ENCODE peak calls at places on chromosomes 3 and 15, in five cellular contexts. Z is hepatic stellate cell; X is activated CD4-positive, alpha-beta T cell treated with anti-CD3 and anti-CD28 coated beads, Interleukin-2, amount 50 U/mL, for 1 hour; M is KBM-7; K is stimulated activated naive CD8-positive, alpha-beta T cell treated with anti-CD3 and anti-CD28 coated beads, Interleukin-15, Interleukin-2, amounts not matched to agents 100 U/mL and 50 U/mL, for 24 hours. Y is an unnamed sample.

GRCh38 chr15:45906230-45906629 is 271.4 kb downstream of the SQOR start:
- DNase-seq in Z (no peak), X (no peak), M (no peak), K (no peak), Y (no peak)

GRCh38 chr3:10428393-10429091 is 76.8 kb downstream of the ATP2B2 start:
- DNase-seq in Z (no peak), X (no peak), M (no peak), K (no peak), Y (no peak)

GRCh38 chr3:82973810-82974209 is 1212.4 kb upstream of the GBE1 start:
- DNase-seq in Z (no peak), X (no peak), M (no peak), K (no peak), Y (no peak)

GRCh38 chr15:59251001-59251845 is 44.6 kb downstream of the LDHAL6B start:
- DNase-seq in Z (no peak), X (no peak), M (no peak), K (no peak), Y (no peak)

GRCh38 chr15:60721706-60722105 is 242.8 kb upstream of the ICE2 start:
- DNase-seq in Z (peak), X (no peak), M (no peak), K (no peak), Y (no peak)

GRCh38 chr3:57179580-57180410 is 14.6 kb upstream of the IL17RD start:
- DNase-seq in Z (no peak), X (no peak), M (peak), K (no peak), Y (no peak)

GRCh38 chr15:84099181-84099580 is 136.4 kb upstream of the GOLGA6L4 start:
- DNase-seq in Z (no peak), X (no peak), M (peak), K (no peak), Y (peak)

GRCh38 chr3:51549311-51549710 is 10.8 kb downstream of the RAD54L2 start:
- DNase-seq in Z (no peak), X (no peak), M (no peak), K (no peak), Y (no peak)

Y was measured in endothelial cell.